ENCODE peak calls at places on chromosomes 5 and 9, in six cellular contexts. One of them, this sample, is unnamed.

GRCh38 chr5:111116550-111116949 is 24.4 kb downstream of the WDR36 start:
- DNase-seq in PC-3: no peak
- DNase-seq in GM23248: no peak
- DNase-seq in HCT116: no peak
- DNase-seq in MM.1S: no peak
- DNase-seq in neural progenitor cell: no peak
- DNase-seq in this sample: no peak

GRCh38 chr9:35844628-35845301 is 15.7 kb downstream of the TMEM8B start:
- DNase-seq in PC-3: peak; percentile 91
- DNase-seq in GM23248: peak; percentile 97
- DNase-seq in HCT116: peak; percentile 26
- DNase-seq in MM.1S: peak; percentile 43
- DNase-seq in neural progenitor cell: no peak
- DNase-seq in this sample: peak; percentile 76

GRCh38 chr5:167049043-167049663 is 1242.3 kb upstream of the WWC1 start:
- DNase-seq in PC-3: peak; percentile 46
- DNase-seq in GM23248: peak; percentile 36
- DNase-seq in HCT116: peak; percentile 0
- DNase-seq in MM.1S: peak; percentile 81
- DNase-seq in neural progenitor cell: peak; percentile 71
- DNase-seq in this sample: peak; percentile 74

GRCh38 chr5:54317511-54318260 is 7.3 kb upstream of the ARL15 start:
- DNase-seq in PC-3: no peak
- DNase-seq in GM23248: peak; percentile 63
- DNase-seq in HCT116: no peak
- DNase-seq in MM.1S: no peak
- DNase-seq in neural progenitor cell: no peak
- DNase-seq in this sample: no peak

GRCh38 chr5:68215888-68216736 is 556 bp downstream of the PIK3R1 start:
- DNase-seq in PC-3: no peak
- DNase-seq in GM23248: peak; percentile 81
- DNase-seq in HCT116: no peak
- DNase-seq in MM.1S: peak; percentile 52
- DNase-seq in neural progenitor cell: peak; percentile 70
- DNase-seq in this sample: peak; percentile 53

GRCh38 chr5:173331287-173331686 is 3.1 kb upstream of the STC2 start:
- DNase-seq in PC-3: no peak
- DNase-seq in GM23248: no peak
- DNase-seq in HCT116: no peak
- DNase-seq in MM.1S: no peak
- DNase-seq in neural progenitor cell: no peak
- DNase-seq in this sample: no peak

GRCh38 chr5:2917093-2917492 is 165.6 kb upstream of the IRX2 start:
- DNase-seq in PC-3: no peak
- DNase-seq in GM23248: no peak
- DNase-seq in HCT116: no peak
- DNase-seq in MM.1S: no peak
- DNase-seq in neural progenitor cell: no peak
- DNase-seq in this sample: no peak

GRCh38 chr9:114034176-114034575 is 43.9 kb downstream of the AMBP start:
- DNase-seq in PC-3: no peak
- DNase-seq in GM23248: no peak
- DNase-seq in HCT116: no peak
- DNase-seq in MM.1S: no peak
- DNase-seq in neural progenitor cell: no peak
- DNase-seq in this sample: no peak

GRCh38 chr5:123176224-123176937 is 87.3 kb downstream of the PRDM6 start:
- DNase-seq in PC-3: no peak
- DNase-seq in GM23248: peak; percentile 87
- DNase-seq in HCT116: no peak
- DNase-seq in MM.1S: no peak
- DNase-seq in neural progenitor cell: no peak
- DNase-seq in this sample: no peak

GRCh38 chr5:58751222-58751621 is 168.3 kb downstream of the RAB3C start:
- DNase-seq in PC-3: peak; percentile 52
- DNase-seq in GM23248: peak; percentile 18
- DNase-seq in HCT116: peak; percentile 13
- DNase-seq in MM.1S: no peak
- DNase-seq in neural progenitor cell: no peak
- DNase-seq in this sample: peak; percentile 31

GRCh38 chr5:6582507-6583048 is 50.3 kb downstream of the NSUN2 start:
- DNase-seq in PC-3: no peak
- DNase-seq in GM23248: no peak
- DNase-seq in HCT116: no peak
- DNase-seq in MM.1S: no peak
- DNase-seq in neural progenitor cell: no peak
- DNase-seq in this sample: no peak

GRCh38 chr5:163705983-163706771 is 200.8 kb downstream of the MAT2B start:
- DNase-seq in PC-3: no peak
- DNase-seq in GM23248: peak; percentile 33
- DNase-seq in HCT116: no peak
- DNase-seq in MM.1S: no peak
- DNase-seq in neural progenitor cell: no peak
- DNase-seq in this sample: no peak

GRCh38 chr9:79757906-79758669 is 186.3 kb downstream of the TLE4 start:
- DNase-seq in PC-3: peak; percentile 31
- DNase-seq in GM23248: peak; percentile 52
- DNase-seq in HCT116: no peak
- DNase-seq in MM.1S: no peak
- DNase-seq in neural progenitor cell: no peak
- DNase-seq in this sample: no peak

GRCh38 chr9:691825-692363 is 149.6 kb upstream of the DMRT1 start:
- DNase-seq in PC-3: no peak
- DNase-seq in GM23248: no peak
- DNase-seq in HCT116: no peak
- DNase-seq in MM.1S: no peak
- DNase-seq in neural progenitor cell: no peak
- DNase-seq in this sample: no peak

GRCh38 chr5:179484761-179485160 is 65.6 kb upstream of the RUFY1 start:
- DNase-seq in PC-3: no peak
- DNase-seq in GM23248: no peak
- DNase-seq in HCT116: no peak
- DNase-seq in MM.1S: no peak
- DNase-seq in neural progenitor cell: no peak
- DNase-seq in this sample: no peak

GRCh38 chr9:35322075-35322885 is 160.5 kb downstream of the UNC13B start:
- DNase-seq in PC-3: no peak
- DNase-seq in GM23248: peak; percentile 11
- DNase-seq in HCT116: no peak
- DNase-seq in MM.1S: peak; percentile 82
- DNase-seq in neural progenitor cell: no peak
- DNase-seq in this sample: no peak

GRCh38 chr9:2178034-2178734 is 163.0 kb downstream of the SMARCA2 start:
- DNase-seq in PC-3: no peak
- DNase-seq in GM23248: no peak
- DNase-seq in HCT116: no peak
- DNase-seq in MM.1S: no peak
- DNase-seq in neural progenitor cell: no peak
- DNase-seq in this sample: no peak

GRCh38 chr5:488744-489688 is 35.2 kb downstream of the SLC9A3 start:
- DNase-seq in PC-3: no peak
- DNase-seq in GM23248: no peak
- DNase-seq in HCT116: no peak
- DNase-seq in MM.1S: no peak
- DNase-seq in neural progenitor cell: no peak
- DNase-seq in this sample: no peak

DNA sequence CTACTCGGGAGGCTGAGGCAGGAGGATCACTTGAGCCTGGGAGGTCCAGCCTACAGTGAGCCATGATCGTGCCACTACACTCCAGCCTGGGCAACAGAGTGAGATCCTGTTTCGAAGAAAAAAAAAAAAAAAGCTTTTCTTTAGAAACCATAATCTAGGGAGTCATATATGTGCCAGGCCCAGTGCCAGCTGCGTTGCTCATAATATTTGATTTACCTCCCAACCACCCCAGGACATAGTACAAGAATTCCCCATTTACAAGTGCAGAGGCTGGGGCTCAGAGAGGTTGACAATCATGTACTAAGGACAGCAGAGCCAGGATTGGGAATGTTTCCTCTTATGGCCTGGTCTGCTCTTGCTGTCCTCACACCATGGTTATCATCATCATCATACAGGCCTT is 25.1 kb upstream of the TRIM14 start:
- DNase-seq in PC-3: peak; percentile 48
- DNase-seq in GM23248: no peak
- DNase-seq in HCT116: no peak
- DNase-seq in MM.1S: no peak
- DNase-seq in neural progenitor cell: no peak
- DNase-seq in this sample: no peak
- H4K20me1 ChIP-seq in PC-3: no peaks in the 10 kb centered on the region
- H4K20me1 ChIP-seq in GM23248: no peaks in the 10 kb centered on the region
- H4K20me1 ChIP-seq in HCT116: no peaks in the 10 kb centered on the region
- H4K20me1 ChIP-seq in MM.1S: no peaks in the 10 kb centered on the region
- H4K20me1 ChIP-seq in neural progenitor cell: no peaks in the 10 kb centered on the region
- H4K20me1 ChIP-seq in this sample: no peaks in the 10 kb centered on the region

DNA sequence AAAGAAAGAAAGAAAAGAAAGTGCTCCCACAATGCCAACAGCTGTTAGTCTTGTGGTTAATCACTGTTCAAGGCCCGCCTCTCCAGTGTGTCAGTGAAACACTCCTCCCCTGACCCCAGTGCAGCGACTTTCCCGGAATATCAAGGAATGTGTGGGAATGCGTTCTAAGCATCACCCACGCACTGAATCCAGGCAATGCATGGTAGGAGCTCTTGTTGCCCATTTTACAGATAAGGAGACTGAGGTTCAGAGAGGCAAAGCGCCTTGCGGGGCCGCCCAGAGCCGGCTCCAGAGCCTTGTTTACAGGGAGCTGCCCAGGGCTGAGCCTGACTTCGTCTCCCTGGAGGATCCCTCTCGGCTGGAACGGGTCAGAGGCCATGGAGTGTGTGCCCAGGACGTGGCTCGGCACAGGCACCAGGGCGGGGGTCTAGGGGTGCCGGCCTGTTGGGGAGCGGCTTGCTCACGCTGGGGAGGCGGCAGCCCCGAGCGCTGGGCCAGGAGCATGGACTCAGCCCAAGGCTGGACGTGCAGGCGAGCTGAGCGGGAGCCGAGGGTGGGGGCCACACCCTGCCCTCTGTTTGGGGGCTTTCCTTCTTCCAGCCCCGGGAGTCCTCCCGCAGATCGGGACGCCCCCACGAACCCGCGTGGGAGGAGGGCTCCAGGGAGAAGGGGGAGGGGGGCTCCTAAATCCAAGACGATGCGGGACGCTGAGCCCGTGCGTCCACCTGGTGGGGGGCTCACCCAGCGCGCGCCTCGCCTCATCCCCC is 787 bp downstream of the ST6GALNAC6 start:
- DNase-seq in PC-3: peak; percentile 26
- DNase-seq in GM23248: peak; percentile 94
- DNase-seq in HCT116: no peak
- DNase-seq in MM.1S: no peak
- DNase-seq in neural progenitor cell: peak; percentile 61
- DNase-seq in this sample: peak; percentile 63
- TF ChIP-seq EZH2phosphoT487 in PC-3: no peak
- TF ChIP-seq EZH2phosphoT487 in GM23248: no peak
- TF ChIP-seq EZH2phosphoT487 in HCT116: no peak
- TF ChIP-seq EZH2phosphoT487 in MM.1S: no peak
- TF ChIP-seq EZH2phosphoT487 in neural progenitor cell: no peak
- TF ChIP-seq EZH2phosphoT487 in this sample: no peak

GRCh38 chr5:139457653-139458306 is 4.8 kb downstream of the ECSCR start:
- DNase-seq in PC-3: no peak
- DNase-seq in GM23248: no peak
- DNase-seq in HCT116: no peak
- DNase-seq in MM.1S: peak; percentile 11
- DNase-seq in neural progenitor cell: no peak
- DNase-seq in this sample: no peak
- H3K27ac ChIP-seq in PC-3: no peak overlapping the region
- H3K27ac ChIP-seq in GM23248: no peak overlapping the region
- H3K27ac ChIP-seq in HCT116: no peak overlapping the region
- H3K27ac ChIP-seq in MM.1S: no peak overlapping the region
- H3K27ac ChIP-seq in neural progenitor cell: no peak overlapping the region
- H3K27ac ChIP-seq in this sample: no peak overlapping the region

GRCh38 chr9:134712243-134712642 is 70.6 kb downstream of the COL5A1 start:
- DNase-seq in PC-3: no peak
- DNase-seq in GM23248: no peak
- DNase-seq in HCT116: no peak
- DNase-seq in MM.1S: no peak
- DNase-seq in neural progenitor cell: no peak
- DNase-seq in this sample: no peak
- H4K20me1 ChIP-seq in PC-3: no peaks in the 10 kb centered on the region
- H4K20me1 ChIP-seq in GM23248: peaks cover 9% of the 10 kb centered on the region
- H4K20me1 ChIP-seq in HCT116: no peaks in the 10 kb centered on the region
- H4K20me1 ChIP-seq in MM.1S: no peaks in the 10 kb centered on the region
- H4K20me1 ChIP-seq in neural progenitor cell: no peaks in the 10 kb centered on the region
- H4K20me1 ChIP-seq in this sample: peaks cover 57% of the 10 kb centered on the region

DNA sequence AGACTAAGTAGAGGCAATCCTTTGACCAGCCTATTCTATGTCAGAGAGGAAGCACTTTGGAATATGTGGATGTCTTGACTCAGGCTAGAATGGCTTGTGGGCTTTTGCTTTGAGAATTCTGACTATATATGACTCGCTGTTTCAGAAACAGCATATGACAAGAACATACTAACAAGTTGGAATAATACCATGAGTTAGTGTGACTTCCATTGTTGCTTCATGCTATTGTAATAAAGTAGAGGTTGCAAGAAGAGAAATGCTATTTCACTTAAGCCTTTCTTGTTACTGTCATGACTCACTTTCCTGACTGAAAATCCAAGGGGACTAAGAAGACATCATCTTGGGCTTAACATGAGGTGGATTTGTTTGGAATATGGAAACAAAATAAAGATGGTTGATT is 339.6 kb upstream of the RFX3 start:
- DNase-seq in PC-3: peak; percentile 21
- DNase-seq in GM23248: peak; percentile 73
- DNase-seq in HCT116: no peak
- DNase-seq in MM.1S: no peak
- DNase-seq in neural progenitor cell: no peak
- DNase-seq in this sample: no peak
- TF ChIP-seq EZH2phosphoT487 in PC-3: no peak
- TF ChIP-seq EZH2phosphoT487 in GM23248: no peak
- TF ChIP-seq EZH2phosphoT487 in HCT116: no peak
- TF ChIP-seq EZH2phosphoT487 in MM.1S: no peak
- TF ChIP-seq EZH2phosphoT487 in neural progenitor cell: no peak
- TF ChIP-seq EZH2phosphoT487 in this sample: no peak

DNA sequence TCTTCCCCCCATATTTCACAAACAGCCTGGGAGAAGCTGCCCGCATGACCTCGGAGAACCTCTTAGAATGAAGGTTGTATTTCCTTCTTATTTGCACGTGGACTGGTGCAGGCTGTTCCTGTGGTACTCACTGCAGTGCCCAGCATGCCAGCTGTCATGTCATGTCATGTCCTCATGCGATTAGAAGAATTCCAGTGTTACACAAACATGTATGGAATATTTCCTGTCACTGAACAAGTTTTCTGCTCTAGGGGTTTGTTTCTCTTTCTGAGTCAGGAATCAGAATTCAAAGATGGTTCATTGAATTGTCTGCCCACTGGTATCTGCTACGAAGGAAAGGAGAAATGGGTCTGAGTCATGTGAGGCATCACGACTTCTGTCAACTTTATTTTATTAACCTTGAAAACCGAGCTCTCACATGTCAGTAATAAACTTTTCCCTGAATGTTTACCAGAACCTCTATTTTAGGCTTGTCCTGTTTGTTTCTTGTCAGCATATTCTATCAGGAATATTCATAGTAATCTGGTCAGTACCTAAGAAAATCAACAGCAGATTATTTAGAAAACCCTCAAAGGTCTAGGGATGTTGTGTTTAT is 415.6 kb downstream of the GADD45G start:
- DNase-seq in PC-3: no peak
- DNase-seq in GM23248: no peak
- DNase-seq in HCT116: no peak
- DNase-seq in MM.1S: no peak
- DNase-seq in neural progenitor cell: no peak
- DNase-seq in this sample: no peak
- H3K27ac ChIP-seq in PC-3: no peak overlapping the region
- H3K27ac ChIP-seq in GM23248: no peak overlapping the region
- H3K27ac ChIP-seq in HCT116: no peak overlapping the region
- H3K27ac ChIP-seq in MM.1S: no peak overlapping the region
- H3K27ac ChIP-seq in neural progenitor cell: no peak overlapping the region
- H3K27ac ChIP-seq in this sample: no peak overlapping the region